ENCODE peak calls at places on chromosome 3, in five cellular contexts. S, P, W, H and V are unnamed samples.

GRCh38 chr3:47016086-47016933 is 36.8 kb downstream of the NBEAL2 start:
- DNase-seq in H (no peak), P (no peak), S (no peak), W (no peak), V (no peak)

GRCh38 chr3:138678874-138679392 is 70.4 kb downstream of the FAIM start:
- DNase-seq in H (no peak), S (no peak), W (no peak), P (no peak), V (no peak)

GRCh38 chr3:94544131-94544530 is 481.3 kb downstream of the NSUN3 start:
- DNase-seq in W (no peak), P (no peak), H (no peak), S (no peak), V (no peak)

GRCh38 chr3:10738688-10739372 is 77.2 kb upstream of the SLC6A11 start:
- DNase-seq in H (peak), P (peak), W (peak), S (peak), V (peak)

GRCh38 chr3:134364936-134365765 is 9.1 kb downstream of the AMOTL2 start:
- DNase-seq in W (no peak), H (no peak), S (no peak), P (no peak), V (no peak)

GRCh38 chr3:167863811-167864558 is 128.5 kb downstream of the SERPINI1 start:
- DNase-seq in W (no peak), H (no peak), S (no peak), P (no peak), V (no peak)

GRCh38 chr3:67515778-67516177 is 138.6 kb downstream of the SUCLG2 start:
- DNase-seq in W (no peak), H (no peak), S (peak), P (no peak), V (no peak)

GRCh38 chr3:151169262-151169661 is 33.8 kb downstream of the GPR171 start:
- DNase-seq in H (no peak), S (no peak), P (no peak), W (no peak), V (no peak)

GRCh38 chr3:114259566-114259965 is 22.2 kb upstream of the ZNF80 start:
- DNase-seq in S (no peak), H (no peak), P (no peak), W (no peak), V (no peak)

GRCh38 chr3:86782860-86783259 is 208.1 kb downstream of the VGLL3 start:
- DNase-seq in S (no peak), W (no peak), H (no peak), P (no peak), V (no peak)

GRCh38 chr3:46483799-46484198 is 14.0 kb upstream of the RTP3 start:
- DNase-seq in H (no peak), P (no peak), W (no peak), S (no peak), V (no peak)

GRCh38 chr3:11566916-11567315 is 76.8 kb downstream of the VGLL4 start:
- DNase-seq in H (no peak), S (peak), P (no peak), W (peak), V (no peak)

GRCh38 chr3:188205992-188206416 is 52.0 kb downstream of the LPP start:
- DNase-seq in P (no peak), W (no peak), S (peak), H (no peak), V (no peak)

GRCh38 chr3:42829083-42829627 is 19.9 kb downstream of the ACKR2 start:
- DNase-seq in W (no peak), P (no peak), H (no peak), S (no peak), V (no peak)

GRCh38 chr3:56976666-56977560 is 83.6 kb upstream of the SPATA12 start:
- DNase-seq in W (no peak), H (no peak), S (no peak), P (no peak), V (no peak)

GRCh38 chr3:132071043-132071442 is 36.2 kb upstream of the CPNE4 start:
- DNase-seq in H (no peak), S (no peak), P (no peak), W (no peak), V (no peak)

DNA sequence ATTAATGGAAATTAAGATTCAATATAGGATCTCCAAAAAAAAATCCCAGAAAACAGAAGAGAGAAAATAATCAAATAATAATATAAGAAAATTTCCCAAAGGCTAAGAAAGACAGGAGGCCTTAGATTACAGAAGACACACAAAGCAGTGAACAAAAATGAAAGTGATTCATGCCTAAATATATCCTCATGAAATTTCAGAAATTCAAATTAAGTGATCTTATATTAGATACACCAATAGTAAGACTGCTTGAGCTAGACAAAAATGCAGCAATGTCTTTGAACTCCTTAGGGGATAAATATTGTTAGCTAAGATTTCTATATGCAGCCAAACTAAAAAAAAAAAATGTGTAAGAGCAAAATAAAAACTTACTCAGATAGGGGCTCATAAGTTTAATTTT is 44.6 kb upstream of the ARPP21 start:
- DNase-seq in P (no peak), H (no peak), S (no peak), W (no peak), V (no peak)
- TF ChIP-seq CTCF in P (no peak), H (no peak), S (no peak), W (no peak), V (no peak)

DNA sequence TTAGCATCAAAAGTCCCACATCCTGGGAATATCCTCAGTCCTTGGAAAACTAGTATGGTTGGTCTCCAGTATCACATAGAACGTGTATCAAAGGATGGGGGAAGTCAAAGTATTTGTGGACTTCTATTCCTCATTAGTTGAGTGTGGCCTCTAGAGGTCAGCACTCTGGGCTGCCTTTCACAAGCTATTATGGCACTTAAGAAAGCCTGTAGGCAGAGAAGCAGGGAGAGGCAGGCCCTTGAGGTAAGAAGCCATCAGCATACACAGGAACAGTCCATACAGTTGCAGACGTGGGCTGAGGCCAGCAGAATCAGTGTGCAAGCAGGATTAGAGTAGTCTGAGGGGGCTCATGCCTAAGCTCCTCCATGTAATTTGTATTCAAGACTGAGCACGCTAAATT is 341.7 kb downstream of the CLSTN2 start:
- DNase-seq in P (no peak), W (no peak), H (no peak), S (peak), V (no peak)
- TF ChIP-seq CTCF in P (no peak), W (peak), H (peak), S (no peak), V (no peak)

GRCh38 chr3:196821806-196822355 is 45.8 kb upstream of the SENP5 start:
- DNase-seq in S (no peak), H (no peak), W (no peak), P (no peak), V (no peak)
- TF ChIP-seq CTCF in S (no peak), H (no peak), W (no peak), P (no peak), V (no peak)

DNA sequence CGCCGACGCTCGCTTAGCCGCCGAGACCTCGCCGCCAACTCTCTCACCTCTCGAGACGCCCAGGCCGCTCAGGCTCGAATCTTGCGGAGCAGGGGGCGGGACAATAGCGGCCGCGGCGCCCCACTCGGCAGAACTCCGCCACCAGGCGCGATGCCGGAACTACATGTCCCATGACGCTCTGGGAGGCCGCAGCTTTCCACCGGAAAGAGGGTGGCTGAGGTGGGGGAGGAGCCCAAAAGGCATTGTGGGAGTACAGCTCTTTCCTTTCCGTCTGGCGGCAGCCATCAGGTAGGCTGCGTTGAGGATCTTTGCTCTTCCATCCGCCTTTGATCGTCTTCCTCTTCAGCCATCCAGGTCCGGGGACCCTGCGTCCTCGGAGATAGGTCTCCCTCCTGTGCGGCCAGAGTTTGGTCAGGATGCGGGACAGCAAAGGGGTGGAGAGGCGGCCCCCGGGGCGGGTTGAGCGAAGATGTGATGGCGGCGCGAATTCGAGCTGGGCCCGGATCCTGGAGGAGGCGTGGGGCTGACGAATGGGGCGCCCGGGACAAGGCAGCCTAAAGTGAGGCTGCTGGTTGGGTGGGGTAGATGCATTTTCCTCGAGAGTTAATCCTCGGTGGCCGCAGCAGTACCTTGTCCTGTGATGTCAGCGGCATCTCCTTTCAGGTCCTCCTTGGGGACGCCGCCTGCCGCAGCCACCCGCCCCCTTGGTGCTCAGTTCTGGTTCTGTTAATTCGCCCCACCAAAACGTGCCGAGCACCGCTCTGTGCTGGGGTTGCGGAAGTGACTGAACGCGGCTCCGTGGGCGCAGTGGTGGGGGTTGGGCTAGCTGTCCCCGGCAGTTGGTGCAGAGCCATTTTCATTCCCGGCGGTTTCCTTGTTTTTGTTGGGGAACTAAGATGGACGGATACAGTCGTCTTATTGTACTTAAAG is at the start of the genes NKIRAS1 and RPL15:
- DNase-seq in S (peak), W (peak), P (peak), H (peak), V (peak)
- TF ChIP-seq CTCF in S (peak), W (no peak), P (peak), H (no peak), V (peak)